ENCODE peak calls at places on chromosomes 2 and 18, in eight cellular contexts. One of them, this sample, is unnamed.

GRCh38 chr2:220932041-220932440 is 640.1 kb downstream of the EPHA4 start:
- DNase-seq in HepG2: no peak
- DNase-seq in A549: no peak
- DNase-seq in HCT116: no peak
- DNase-seq in endothelial cell of umbilical vein: no peak
- DNase-seq in K562: no peak
- DNase-seq in GM12878: no peak
- DNase-seq in H1: no peak
- DNase-seq in this sample: no peak

GRCh38 chr18:49277395-49278036 is 182.9 kb downstream of the DYM start:
- DNase-seq in HepG2: no peak
- DNase-seq in A549: no peak
- DNase-seq in HCT116: no peak
- DNase-seq in endothelial cell of umbilical vein: no peak
- DNase-seq in K562: no peak
- DNase-seq in GM12878: no peak
- DNase-seq in H1: no peak
- DNase-seq in this sample: no peak

GRCh38 chr18:24735504-24736243 is 275.2 kb downstream of the HRH4 start:
- DNase-seq in HepG2: no peak
- DNase-seq in A549: no peak
- DNase-seq in HCT116: no peak
- DNase-seq in endothelial cell of umbilical vein: no peak
- DNase-seq in K562: no peak
- DNase-seq in GM12878: no peak
- DNase-seq in H1: no peak
- DNase-seq in this sample: no peak

GRCh38 chr2:19739256-19739655 is 162.5 kb downstream of the TTC32 start:
- DNase-seq in HepG2: no peak
- DNase-seq in A549: no peak
- DNase-seq in HCT116: no peak
- DNase-seq in endothelial cell of umbilical vein: no peak
- DNase-seq in K562: no peak
- DNase-seq in GM12878: no peak
- DNase-seq in H1: no peak
- DNase-seq in this sample: no peak

GRCh38 chr18:11649839-11650238 is 39.2 kb upstream of the GNAL start:
- DNase-seq in HepG2: no peak
- DNase-seq in A549: no peak
- DNase-seq in HCT116: no peak
- DNase-seq in endothelial cell of umbilical vein: no peak
- DNase-seq in K562: no peak
- DNase-seq in GM12878: no peak
- DNase-seq in H1: no peak
- DNase-seq in this sample: no peak

GRCh38 chr2:163551974-163552373 is 183.8 kb downstream of the FIGN start:
- DNase-seq in HepG2: no peak
- DNase-seq in A549: no peak
- DNase-seq in HCT116: no peak
- DNase-seq in endothelial cell of umbilical vein: no peak
- DNase-seq in K562: no peak
- DNase-seq in GM12878: no peak
- DNase-seq in H1: no peak
- DNase-seq in this sample: no peak

GRCh38 chr2:228548230-228548629 is 366.7 kb upstream of the SPHKAP start:
- DNase-seq in HepG2: no peak
- DNase-seq in A549: no peak
- DNase-seq in HCT116: no peak
- DNase-seq in endothelial cell of umbilical vein: no peak
- DNase-seq in K562: no peak
- DNase-seq in GM12878: no peak
- DNase-seq in H1: no peak
- DNase-seq in this sample: no peak

GRCh38 chr2:54619660-54620231 is 103.7 kb upstream of the EML6 start:
- DNase-seq in HepG2: no peak
- DNase-seq in A549: no peak
- DNase-seq in HCT116: no peak
- DNase-seq in endothelial cell of umbilical vein: no peak
- DNase-seq in K562: no peak
- DNase-seq in GM12878: no peak
- DNase-seq in H1: no peak
- DNase-seq in this sample: no peak

GRCh38 chr2:239147376-239147775 is 253.4 kb downstream of the HDAC4 start:
- DNase-seq in HepG2: no peak
- DNase-seq in A549: no peak
- DNase-seq in HCT116: no peak
- DNase-seq in endothelial cell of umbilical vein: no peak
- DNase-seq in K562: no peak
- DNase-seq in GM12878: no peak
- DNase-seq in H1: no peak
- DNase-seq in this sample: no peak

GRCh38 chr2:101714098-101714497 is 16.6 kb downstream of the MAP4K4 start:
- DNase-seq in HepG2: no peak
- DNase-seq in A549: no peak
- DNase-seq in HCT116: no peak
- DNase-seq in endothelial cell of umbilical vein: no peak
- DNase-seq in K562: no peak
- DNase-seq in GM12878: no peak
- DNase-seq in H1: no peak
- DNase-seq in this sample: peak

GRCh38 chr2:204436267-204436666 is 109.0 kb upstream of the PARD3B start:
- DNase-seq in HepG2: peak
- DNase-seq in A549: no peak
- DNase-seq in HCT116: no peak
- DNase-seq in endothelial cell of umbilical vein: no peak
- DNase-seq in K562: no peak
- DNase-seq in GM12878: no peak
- DNase-seq in H1: no peak
- DNase-seq in this sample: no peak

GRCh38 chr2:175684466-175684865 is 317.6 kb downstream of the LNPK start:
- DNase-seq in HepG2: peak
- DNase-seq in A549: no peak
- DNase-seq in HCT116: no peak
- DNase-seq in endothelial cell of umbilical vein: no peak
- DNase-seq in K562: no peak
- DNase-seq in GM12878: no peak
- DNase-seq in H1: peak
- DNase-seq in this sample: no peak

GRCh38 chr2:48036312-48036711 is 130.0 kb upstream of the FBXO11 start:
- DNase-seq in HepG2: no peak
- DNase-seq in A549: no peak
- DNase-seq in HCT116: no peak
- DNase-seq in endothelial cell of umbilical vein: no peak
- DNase-seq in K562: no peak
- DNase-seq in GM12878: no peak
- DNase-seq in H1: no peak
- DNase-seq in this sample: no peak

GRCh38 chr2:236171213-236172201 is 3.3 kb upstream of the GBX2 start:
- DNase-seq in HepG2: no peak
- DNase-seq in A549: no peak
- DNase-seq in HCT116: no peak
- DNase-seq in endothelial cell of umbilical vein: no peak
- DNase-seq in K562: no peak
- DNase-seq in GM12878: no peak
- DNase-seq in H1: no peak
- DNase-seq in this sample: no peak

GRCh38 chr2:15307526-15307925 is 253.6 kb downstream of the NBAS start:
- DNase-seq in HepG2: no peak
- DNase-seq in A549: no peak
- DNase-seq in HCT116: no peak
- DNase-seq in endothelial cell of umbilical vein: no peak
- DNase-seq in K562: no peak
- DNase-seq in GM12878: no peak
- DNase-seq in H1: no peak
- DNase-seq in this sample: no peak

GRCh38 chr2:34102359-34102758 is 503.3 kb upstream of the FAM98A start:
- DNase-seq in HepG2: no peak
- DNase-seq in A549: no peak
- DNase-seq in HCT116: no peak
- DNase-seq in endothelial cell of umbilical vein: peak
- DNase-seq in K562: no peak
- DNase-seq in GM12878: no peak
- DNase-seq in H1: no peak
- DNase-seq in this sample: no peak

GRCh38 chr2:226873051-226873620 is 37.3 kb downstream of the RHBDD1 start:
- DNase-seq in HepG2: no peak
- DNase-seq in A549: no peak
- DNase-seq in HCT116: no peak
- DNase-seq in endothelial cell of umbilical vein: no peak
- DNase-seq in K562: peak
- DNase-seq in GM12878: no peak
- DNase-seq in H1: no peak
- DNase-seq in this sample: peak

GRCh38 chr2:102915128-102915527 is 153.3 kb downstream of the TMEM182 start:
- DNase-seq in HepG2: peak
- DNase-seq in A549: peak
- DNase-seq in HCT116: peak
- DNase-seq in endothelial cell of umbilical vein: no peak
- DNase-seq in K562: no peak
- DNase-seq in GM12878: no peak
- DNase-seq in H1: no peak
- DNase-seq in this sample: no peak

DNA sequence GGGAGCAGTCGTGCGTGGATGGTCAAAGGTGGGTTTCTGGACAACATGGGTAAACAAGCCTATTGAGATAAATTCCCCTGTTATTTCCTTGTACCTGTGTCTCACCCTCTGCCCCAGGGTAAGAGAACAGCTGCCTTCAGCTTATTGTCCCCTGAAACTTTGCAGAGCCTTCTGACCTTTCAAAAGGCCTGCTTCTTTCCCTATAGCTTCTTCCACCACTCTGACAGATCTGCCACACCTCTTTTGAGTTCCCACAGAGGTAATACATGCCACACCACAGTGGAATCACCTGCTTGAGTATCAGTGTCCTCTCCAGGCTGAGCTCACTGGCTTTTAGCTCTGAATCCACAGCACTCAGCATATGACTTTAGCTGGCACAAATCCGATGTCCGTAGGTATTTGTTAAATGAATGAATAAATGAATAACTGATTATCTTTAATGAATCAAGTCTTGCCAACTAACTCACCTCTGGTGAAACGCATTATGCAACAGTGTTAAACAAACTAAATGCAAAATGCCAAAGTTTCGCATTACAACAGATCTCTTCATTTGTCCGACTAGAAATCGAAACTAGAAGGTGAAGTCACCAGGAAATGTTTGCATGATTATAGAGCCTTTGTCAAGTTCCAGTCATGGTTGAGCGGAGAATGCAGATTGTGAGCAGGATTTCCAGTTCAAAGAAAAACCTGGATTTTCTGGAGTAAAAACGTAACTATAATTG is 16.3 kb downstream of the DYNAP start:
- DNase-seq in HepG2: peak
- DNase-seq in A549: no peak
- DNase-seq in HCT116: no peak
- DNase-seq in endothelial cell of umbilical vein: peak
- DNase-seq in K562: peak
- DNase-seq in GM12878: no peak
- DNase-seq in H1: peak
- DNase-seq in this sample: peak
- TF ChIP-seq POLR2A in HepG2: no peak
- TF ChIP-seq POLR2A in A549: no peak
- TF ChIP-seq POLR2A in HCT116: no peak
- TF ChIP-seq POLR2A in endothelial cell of umbilical vein: no peak
- TF ChIP-seq POLR2A in K562: no peak
- TF ChIP-seq POLR2A in GM12878: no peak
- TF ChIP-seq POLR2A in H1: no peak
- TF ChIP-seq POLR2A in this sample: no peak

GRCh38 chr18:32346667-32347066 is 124.0 kb downstream of the GAREM1 start:
- DNase-seq in HepG2: no peak
- DNase-seq in A549: no peak
- DNase-seq in HCT116: no peak
- DNase-seq in endothelial cell of umbilical vein: no peak
- DNase-seq in K562: no peak
- DNase-seq in GM12878: no peak
- DNase-seq in H1: no peak
- DNase-seq in this sample: no peak
- TF ChIP-seq MAX in HepG2: no peak
- TF ChIP-seq MAX in A549: no peak
- TF ChIP-seq MAX in HCT116: no peak
- TF ChIP-seq MAX in endothelial cell of umbilical vein: no peak
- TF ChIP-seq MAX in K562: no peak
- TF ChIP-seq MAX in GM12878: no peak
- TF ChIP-seq MAX in H1: no peak
- TF ChIP-seq MAX in this sample: no peak

DNA sequence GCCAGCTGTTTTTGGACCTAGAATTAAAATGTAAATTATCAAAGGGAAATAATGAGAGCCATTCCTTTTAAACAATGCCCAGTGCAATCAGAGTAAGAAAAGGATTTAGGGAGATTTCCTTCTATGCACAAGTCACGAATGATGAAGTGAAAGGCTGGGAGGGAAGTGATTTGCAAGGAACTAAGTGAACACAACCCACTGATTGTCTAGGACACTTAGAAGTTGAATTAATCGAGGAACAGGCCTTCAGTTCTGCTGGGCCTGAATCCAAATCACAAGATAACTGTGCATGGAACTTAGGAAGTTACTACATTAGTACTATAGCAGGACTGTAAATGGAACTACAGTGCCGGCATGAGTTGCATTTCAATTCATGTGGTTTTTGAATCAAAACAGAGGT is 17.7 kb downstream of the MAP2 start:
- DNase-seq in HepG2: no peak
- DNase-seq in A549: no peak
- DNase-seq in HCT116: no peak
- DNase-seq in endothelial cell of umbilical vein: peak
- DNase-seq in K562: no peak
- DNase-seq in GM12878: no peak
- DNase-seq in H1: no peak
- DNase-seq in this sample: no peak
- TF ChIP-seq POLR2A in HepG2: no peak
- TF ChIP-seq POLR2A in A549: no peak
- TF ChIP-seq POLR2A in HCT116: no peak
- TF ChIP-seq POLR2A in endothelial cell of umbilical vein: no peak
- TF ChIP-seq POLR2A in K562: no peak
- TF ChIP-seq POLR2A in GM12878: no peak
- TF ChIP-seq POLR2A in H1: no peak
- TF ChIP-seq POLR2A in this sample: no peak

DNA sequence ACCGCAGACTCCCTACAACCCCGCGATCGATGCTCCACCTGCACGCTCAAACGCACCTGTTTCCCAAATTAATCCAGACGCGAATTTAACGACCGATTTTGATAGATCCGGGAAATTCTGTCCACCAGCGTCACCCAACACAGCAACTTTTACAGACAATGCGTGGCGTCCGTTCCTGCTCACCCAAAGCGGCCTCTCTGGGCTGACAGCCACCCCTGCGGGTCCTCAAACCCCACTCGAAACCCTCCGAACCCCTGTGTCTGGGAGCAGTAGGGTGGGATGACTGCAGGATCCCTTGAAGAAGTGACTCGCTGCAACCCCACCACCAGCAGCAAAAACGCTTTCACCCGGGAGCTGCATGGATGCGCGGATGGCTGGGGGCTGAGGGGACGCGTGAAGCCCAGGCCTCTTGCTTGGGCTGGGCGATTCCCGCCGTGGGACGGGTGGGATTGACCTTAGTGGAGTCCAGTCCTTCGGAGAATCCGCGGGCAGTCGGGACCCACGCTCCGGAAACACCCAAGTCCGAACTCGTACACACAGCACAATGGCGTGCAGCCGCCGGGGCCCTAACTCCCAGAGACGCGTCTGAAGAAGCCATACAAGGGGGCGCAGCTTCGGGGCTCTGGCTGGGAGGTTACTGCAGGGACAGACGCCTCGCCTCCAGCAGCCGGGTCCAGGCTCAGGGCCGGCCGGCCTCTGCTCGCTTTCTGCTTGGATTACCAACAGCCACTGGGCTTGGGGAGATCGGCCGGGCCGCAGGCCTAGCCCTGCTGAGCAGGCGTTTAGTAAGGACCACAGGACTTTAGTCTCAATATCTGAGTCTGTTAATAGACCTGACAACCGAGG is 31.1 kb upstream of the ATP6V1B1 start:
- DNase-seq in HepG2: no peak
- DNase-seq in A549: no peak
- DNase-seq in HCT116: no peak
- DNase-seq in endothelial cell of umbilical vein: no peak
- DNase-seq in K562: no peak
- DNase-seq in GM12878: no peak
- DNase-seq in H1: no peak
- DNase-seq in this sample: no peak
- TF ChIP-seq MAX in HepG2: no peak
- TF ChIP-seq MAX in A549: no peak
- TF ChIP-seq MAX in HCT116: no peak
- TF ChIP-seq MAX in endothelial cell of umbilical vein: no peak
- TF ChIP-seq MAX in K562: no peak
- TF ChIP-seq MAX in GM12878: no peak
- TF ChIP-seq MAX in H1: no peak
- TF ChIP-seq MAX in this sample: no peak